ENCODE peak calls at places on chromosome 17, in nine cellular contexts. Z is heart right ventricle, L is ascending aorta, I is colonic mucosa, K is Caco-2, X is thoracic aorta, J is uterus, O is heart left ventricle, Q is cardiac fibroblast. V is an unnamed sample.

GRCh38 chr17:14604920-14605599 is 304.2 kb downstream of the HS3ST3B1 start:
- DNase-seq in Z (peak), L (peak), I (peak), K (no peak), X (no peak), J (no peak), O (no peak), Q (no peak), V (no peak)

GRCh38 chr17:59634632-59635561 is 15.2 kb downstream of the CLTC start:
- DNase-seq in Z (no peak), L (no peak), I (no peak), K (no peak), X (no peak), J (no peak), O (no peak), Q (peak), V (no peak)

GRCh38 chr17:47072881-47073280 is 93.8 kb upstream of the RPRML start:
- DNase-seq in Z (no peak), L (no peak), I (no peak), K (no peak), X (no peak), J (no peak), O (no peak), Q (no peak), V (peak)

GRCh38 chr17:64413505-64413904 is 22.8 kb upstream of the PECAM1 start:
- DNase-seq in Z (no peak), L (no peak), I (no peak), K (no peak), X (no peak), J (no peak), O (no peak), Q (no peak), V (no peak)

GRCh38 chr17:49223517-49224197 is 6.9 kb downstream of the PHOSPHO1 start:
- DNase-seq in Z (peak), L (no peak), I (peak), K (peak), X (no peak), J (peak), O (peak), Q (peak), V (no peak)

GRCh38 chr17:67434061-67434525 is 57.0 kb downstream of the PITPNC1 start:
- DNase-seq in Z (peak), L (peak), I (no peak), K (no peak), X (no peak), J (no peak), O (peak), Q (peak), V (no peak)

GRCh38 chr17:83189673-83190385 is 110.4 kb downstream of the METRNL start:
- DNase-seq in Z (peak), L (peak), I (peak), K (peak), X (no peak), J (peak), O (peak), Q (peak), V (peak)

GRCh38 chr17:3961564-3962047 is 2.6 kb downstream of the ATP2A3 start:
- DNase-seq in Z (no peak), L (no peak), I (peak), K (no peak), X (no peak), J (no peak), O (no peak), Q (no peak), V (no peak)

GRCh38 chr17:34892864-34893263 is 68.4 kb downstream of the CCT6B start:
- DNase-seq in Z (no peak), L (no peak), I (no peak), K (no peak), X (no peak), J (no peak), O (no peak), Q (no peak), V (no peak)

GRCh38 chr17:68775338-68775737 is 174.2 kb upstream of the FAM20A start:
- DNase-seq in Z (no peak), L (no peak), I (no peak), K (no peak), X (no peak), J (no peak), O (no peak), Q (peak), V (no peak)

GRCh38 chr17:7336240-7337175 is at the start of gene ACAP1:
- DNase-seq in Z (no peak), L (peak), I (peak), K (no peak), X (no peak), J (no peak), O (peak), Q (no peak), V (no peak)

GRCh38 chr17:47262586-47262985 is 9.0 kb downstream of the ITGB3 start:
- DNase-seq in Z (no peak), L (no peak), I (no peak), K (no peak), X (no peak), J (no peak), O (no peak), Q (no peak), V (no peak)

GRCh38 chr17:45020354-45021138 is 30.9 kb downstream of the DCAKD start:
- DNase-seq in Z (no peak), L (no peak), I (peak), K (no peak), X (no peak), J (peak), O (no peak), Q (peak), V (no peak)

GRCh38 chr17:42182927-42183734 is 2.1 kb downstream of the HCRT start:
- DNase-seq in Z (no peak), L (no peak), I (peak), K (no peak), X (no peak), J (no peak), O (no peak), Q (peak), V (peak)

GRCh38 chr17:50080827-50081226 is 14.3 kb upstream of the PDK2 start:
- DNase-seq in Z (no peak), L (no peak), I (no peak), K (no peak), X (no peak), J (no peak), O (peak), Q (no peak), V (no peak)

GRCh38 chr17:31488264-31488981 is 96.9 kb downstream of the RAB11FIP4 start:
- DNase-seq in Z (no peak), L (no peak), I (peak), K (no peak), X (no peak), J (no peak), O (peak), Q (no peak), V (no peak)

GRCh38 chr17:3974138-3974687 is 10.0 kb upstream of the ATP2A3 start:
- DNase-seq in Z (no peak), L (no peak), I (no peak), K (no peak), X (no peak), J (no peak), O (no peak), Q (no peak), V (no peak)

GRCh38 chr17:36888236-36888957 is 48.9 kb upstream of the LHX1 start:
- DNase-seq in Z (no peak), L (no peak), I (no peak), K (no peak), X (no peak), J (no peak), O (no peak), Q (no peak), V (no peak)

GRCh38 chr17:41620583-41621434 is 3.6 kb downstream of the KRT17 start:
- DNase-seq in Z (no peak), L (no peak), I (no peak), K (peak), X (no peak), J (no peak), O (peak), Q (peak), V (peak)

GRCh38 chr17:75010683-75011406 is 1.6 kb upstream of the MRPL58 start:
- DNase-seq in Z (peak), L (no peak), I (peak), K (no peak), X (no peak), J (peak), O (no peak), Q (peak), V (no peak)

GRCh38 chr17:37089998-37090397 is 141.2 kb downstream of the AATF start:
- DNase-seq in Z (no peak), L (no peak), I (no peak), K (no peak), X (no peak), J (no peak), O (no peak), Q (no peak), V (no peak)

GRCh38 chr17:82806645-82807044 is 33.2 kb downstream of the ZNF750 start:
- DNase-seq in Z (no peak), L (no peak), I (no peak), K (no peak), X (no peak), J (no peak), O (no peak), Q (no peak), V (no peak)

GRCh38 chr17:47275245-47275984 is 21.8 kb downstream of the ITGB3 start:
- DNase-seq in Z (peak), L (peak), I (peak), K (peak), X (peak), J (peak), O (peak), Q (peak), V (peak)

GRCh38 chr17:61794242-61794641 is 69.1 kb downstream of the BRIP1 start:
- DNase-seq in Z (no peak), L (no peak), I (no peak), K (no peak), X (no peak), J (no peak), O (no peak), Q (no peak), V (no peak)

GRCh38 chr17:45784583-45785372 is 658 bp downstream of the CRHR1 start:
- DNase-seq in Z (peak), L (no peak), I (no peak), K (no peak), X (no peak), J (peak), O (no peak), Q (peak), V (no peak)

GRCh38 chr17:70225272-70225671 is 55.9 kb downstream of the KCNJ2 start:
- DNase-seq in Z (no peak), L (no peak), I (no peak), K (no peak), X (no peak), J (no peak), O (no peak), Q (no peak), V (no peak)

GRCh38 chr17:59791603-59792457 is 84.4 kb downstream of the VMP1 start:
- DNase-seq in Z (no peak), L (no peak), I (no peak), K (no peak), X (no peak), J (no peak), O (no peak), Q (peak), V (no peak)

GRCh38 chr17:64418506-64419339 is 28.1 kb upstream of the PECAM1 start:
- DNase-seq in Z (no peak), L (peak), I (no peak), K (no peak), X (no peak), J (no peak), O (no peak), Q (peak), V (peak)

GRCh38 chr17:246226-246625 is 64.8 kb upstream of the DOC2B start:
- DNase-seq in Z (no peak), L (no peak), I (peak), K (no peak), X (no peak), J (no peak), O (no peak), Q (no peak), V (no peak)

GRCh38 chr17:10120749-10121148 is 77.7 kb downstream of the GAS7 start:
- DNase-seq in Z (no peak), L (no peak), I (no peak), K (no peak), X (no peak), J (no peak), O (no peak), Q (no peak), V (no peak)

GRCh38 chr17:42361781-42362186 is 26.5 kb downstream of the STAT3 start:
- DNase-seq in Z (no peak), L (peak), I (peak), K (no peak), X (no peak), J (no peak), O (no peak), Q (no peak), V (no peak)

GRCh38 chr17:82218349-82219075 is 5.9 kb upstream of the CCDC57 start:
- DNase-seq in Z (no peak), L (no peak), I (no peak), K (no peak), X (no peak), J (no peak), O (peak), Q (no peak), V (no peak)

GRCh38 chr17:19354123-19354522 is 8.4 kb downstream of the B9D1 start:
- DNase-seq in Z (no peak), L (no peak), I (no peak), K (peak), X (no peak), J (no peak), O (no peak), Q (peak), V (peak)

GRCh38 chr17:12519956-12520594 is 145.6 kb upstream of the MYOCD start:
- DNase-seq in Z (no peak), L (no peak), I (no peak), K (no peak), X (no peak), J (no peak), O (no peak), Q (no peak), V (no peak)

GRCh38 chr17:44204453-44204882 is 4.8 kb upstream of the ATXN7L3 start:
- DNase-seq in Z (no peak), L (no peak), I (no peak), K (no peak), X (no peak), J (no peak), O (peak), Q (peak), V (no peak)

GRCh38 chr17:17367931-17368330 is 64.8 kb downstream of the NT5M start:
- DNase-seq in Z (no peak), L (no peak), I (no peak), K (no peak), X (no peak), J (no peak), O (peak), Q (no peak), V (no peak)

GRCh38 chr17:48994548-48995331 is 2.4 kb upstream of the IGF2BP1 start:
- DNase-seq in Z (no peak), L (no peak), I (no peak), K (peak), X (no peak), J (no peak), O (no peak), Q (no peak), V (no peak)

GRCh38 chr17:36182176-36183000 is 6.0 kb upstream of the TBC1D3B start:
- DNase-seq in Z (peak), L (no peak), I (no peak), K (no peak), X (no peak), J (no peak), O (no peak), Q (peak), V (no peak)

GRCh38 chr17:44997733-44998520 is 29.8 kb upstream of the C1QL1 start:
- DNase-seq in Z (peak), L (no peak), I (no peak), K (no peak), X (no peak), J (no peak), O (no peak), Q (peak), V (no peak)

DNA sequence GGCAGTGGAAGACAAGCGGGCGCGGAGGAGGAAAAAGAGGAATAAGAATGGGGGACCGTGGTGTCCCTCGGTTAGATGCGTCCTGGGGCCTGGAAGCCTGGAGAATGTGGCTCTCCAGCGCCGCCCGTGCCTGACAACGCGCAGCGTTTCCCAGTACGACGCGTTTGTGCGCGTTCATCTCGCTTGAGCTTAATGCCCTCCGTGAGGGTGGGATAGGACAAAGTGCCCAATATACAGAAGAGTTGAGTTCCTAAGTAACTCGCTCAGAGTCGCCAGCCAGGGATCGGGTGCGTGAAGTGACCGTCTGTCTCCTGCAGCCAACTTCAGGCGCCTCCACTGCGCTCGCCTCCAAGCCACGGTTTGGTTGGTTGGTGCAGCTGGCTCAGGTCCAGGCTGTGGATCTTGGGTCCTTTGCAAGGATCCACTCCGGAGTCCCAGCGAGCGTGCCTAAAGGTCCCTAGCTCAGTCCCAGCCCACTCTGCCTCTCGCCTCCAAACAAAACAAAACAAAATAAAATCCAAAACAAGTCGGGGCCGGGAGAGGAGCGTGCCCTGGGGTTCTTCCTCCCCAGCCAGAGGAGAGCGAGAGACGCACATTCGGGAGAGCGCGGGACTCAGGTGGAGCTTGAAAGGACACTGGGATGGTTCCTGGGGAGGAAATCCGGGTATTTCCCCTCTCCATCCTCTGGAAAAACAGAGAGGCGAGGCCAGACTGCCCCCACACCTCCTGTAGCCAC is 951 bp downstream of the GALR2 start:
- DNase-seq in Z (no peak), L (no peak), I (no peak), K (no peak), X (no peak), J (no peak), O (no peak), Q (no peak), V (no peak)
- TF ChIP-seq CTCF in Z (no peak), L (no peak), I (no peak), K (peak), X (no peak), J (no peak), O (no peak), Q (no peak), V (no peak)

GRCh38 chr17:39608142-39608541 is 422 bp upstream of the NEUROD2 start:
- DNase-seq in Z (no peak), L (no peak), I (no peak), K (no peak), X (no peak), J (no peak), O (no peak), Q (no peak), V (no peak)

GRCh38 chr17:39608601-39609000 is 881 bp upstream of the NEUROD2 start:
- DNase-seq in Z (no peak), L (no peak), I (no peak), K (no peak), X (no peak), J (no peak), O (no peak), Q (no peak), V (no peak)

GRCh38 chr17:39611441-39612112 is 3.9 kb upstream of the NEUROD2 start:
- DNase-seq in Z (no peak), L (no peak), I (no peak), K (no peak), X (no peak), J (no peak), O (no peak), Q (no peak), V (no peak)

GRCh38 chr17:39607851-39608130 is at the start of gene NEUROD2:
- DNase-seq in Z (no peak), L (no peak), I (no peak), K (no peak), X (no peak), J (no peak), O (no peak), Q (no peak), V (no peak)

GRCh38 chr17:39609416-39610025 is 1.8 kb upstream of the NEUROD2 start:
- DNase-seq in Z (no peak), L (no peak), I (no peak), K (no peak), X (no peak), J (no peak), O (no peak), Q (no peak), V (no peak)
- H3K4me3 ChIP-seq in Z (no peak), L (no peak), I (no peak), K (no peak), X (no peak), J (no peak), O (no peak), Q (no peak), V (no peak)

DNA sequence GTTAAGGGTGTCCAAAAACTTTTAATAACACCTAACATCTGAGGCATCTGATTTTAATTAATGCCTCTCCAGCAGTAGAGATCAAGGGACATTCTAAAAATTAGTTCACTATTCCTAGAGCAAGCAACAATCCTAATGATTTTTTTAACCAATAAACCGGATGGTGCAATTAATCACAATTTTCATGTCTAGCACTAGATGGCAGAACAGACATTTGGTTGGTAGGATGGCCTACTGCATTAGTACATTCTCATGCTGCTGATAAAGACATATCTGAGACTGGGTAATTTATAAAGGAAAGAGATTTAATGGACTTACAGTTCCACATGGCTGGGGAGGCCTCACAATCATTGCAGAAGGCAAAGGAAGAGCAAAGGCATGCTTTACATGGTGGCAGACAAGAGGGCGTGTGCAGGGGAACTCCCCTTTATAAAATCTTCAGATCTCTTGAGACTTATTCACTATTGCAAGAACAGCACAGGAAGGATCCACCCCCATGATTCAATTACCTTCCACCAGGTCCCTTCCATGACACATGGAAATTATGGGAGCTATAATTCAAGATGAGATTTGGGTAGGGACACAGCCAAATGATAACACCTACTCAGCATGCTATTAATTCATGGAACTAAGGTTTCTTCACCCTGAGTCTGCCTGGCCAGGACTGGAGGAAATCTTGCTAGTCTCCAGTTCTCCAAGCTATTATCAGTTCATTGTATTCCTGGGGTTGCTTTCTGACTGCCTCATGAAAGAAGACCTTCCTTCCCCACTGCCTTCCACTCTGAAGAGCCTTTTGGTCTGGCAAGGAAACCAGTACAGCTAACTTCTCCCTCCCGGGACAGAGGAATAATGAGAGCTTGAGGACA is 24.8 kb downstream of the HS3ST3A1 start:
- DNase-seq in Z (no peak), L (no peak), I (no peak), K (no peak), X (no peak), J (no peak), O (no peak), Q (peak), V (no peak)
- TF ChIP-seq CTCF in Z (no peak), L (no peak), I (no peak), K (no peak), X (no peak), J (no peak), O (no peak), Q (no peak), V (no peak)

GRCh38 chr17:80939151-80940145 is 52.2 kb upstream of the CHMP6 start:
- DNase-seq in Z (no peak), L (no peak), I (no peak), K (no peak), X (no peak), J (peak), O (peak), Q (no peak), V (no peak)
- H3K4me3 ChIP-seq in Z (no peak), L (no peak), I (no peak), K (no peak), X (no peak), J (no peak), O (no peak), Q (no peak), V (no peak)

GRCh38 chr17:28380572-28380907 is 9.0 kb downstream of the SARM1 start:
- DNase-seq in Z (no peak), L (no peak), I (no peak), K (no peak), X (no peak), J (no peak), O (no peak), Q (no peak), V (no peak)

GRCh38 chr17:28385037-28385797 is 13.7 kb downstream of the SARM1 start:
- DNase-seq in Z (no peak), L (no peak), I (peak), K (peak), X (no peak), J (no peak), O (no peak), Q (no peak), V (no peak)

GRCh38 chr17:28384281-28385036 is 13.0 kb downstream of the SARM1 start:
- DNase-seq in Z (peak), L (no peak), I (peak), K (peak), X (no peak), J (no peak), O (no peak), Q (no peak), V (no peak)

GRCh38 chr17:28379814-28380571 is 8.5 kb downstream of the SARM1 start:
- DNase-seq in Z (no peak), L (no peak), I (no peak), K (peak), X (no peak), J (no peak), O (no peak), Q (peak), V (no peak)

GRCh38 chr17:28381141-28381825 is 9.8 kb downstream of the SARM1 start:
- DNase-seq in Z (no peak), L (no peak), I (peak), K (peak), X (no peak), J (no peak), O (no peak), Q (no peak), V (no peak)
- TF ChIP-seq CTCF in Z (no peak), L (no peak), I (peak), K (peak), X (no peak), J (no peak), O (no peak), Q (no peak), V (no peak)

V was measured in HFF-Myc.